ENCODE peak calls at places on chromosomes 7 and 10, in six cellular contexts. S is uterus; O is PC-9; M is CD8-positive, alpha-beta T cell; A is colonic mucosa; E is HCT116. N is an unnamed sample. For H3K9me3, the result is how much of the 10 kb centered on the place peaks cover.

GRCh38 chr10:23047201-23048050 is 48.0 kb upstream of the MSRB2 start:
- DNase-seq in A (no peak), M (no peak), S (no peak), O (peak), E (no peak), N (no peak)

GRCh38 chr10:6322805-6323204 is 120.1 kb downstream of the PFKFB3 start:
- DNase-seq in S (no peak), O (no peak), M (no peak), E (no peak), A (no peak), N (no peak)

GRCh38 chr10:61793760-61794713 is 107.5 kb upstream of the ARID5B start:
- DNase-seq in S (no peak), E (no peak), M (no peak), O (no peak), A (no peak), N (no peak)

GRCh38 chr10:123570051-123570897 is 95.9 kb upstream of the GPR26 start:
- DNase-seq in O (no peak), A (no peak), M (no peak), S (no peak), E (no peak), N (no peak)

GRCh38 chr10:84957427-84957826 is 629.0 kb downstream of the CCSER2 start:
- DNase-seq in M (no peak), O (no peak), A (no peak), S (no peak), E (no peak), N (no peak)

GRCh38 chr10:54203426-54203825 is 597.6 kb downstream of the PCDH15 start:
- DNase-seq in S (no peak), E (no peak), O (no peak), M (no peak), A (no peak), N (no peak)

GRCh38 chr10:126844406-126844805 is 60.8 kb upstream of the DOCK1 start:
- DNase-seq in S (no peak), E (no peak), A (no peak), M (no peak), O (no peak), N (no peak)

GRCh38 chr7:124310934-124311390 is 278.1 kb upstream of the TMEM229A start:
- DNase-seq in A (no peak), E (no peak), M (no peak), S (no peak), O (no peak), N (no peak)

GRCh38 chr7:8435120-8435519 is 1.7 kb downstream of the NXPH1 start:
- DNase-seq in S (no peak), A (no peak), E (no peak), O (no peak), M (no peak), N (no peak)

GRCh38 chr10:33813415-33813814 is 478.9 kb upstream of the NRP1 start:
- DNase-seq in A (no peak), M (no peak), O (no peak), S (no peak), E (no peak), N (no peak)

GRCh38 chr10:72086466-72087391 is 1.6 kb downstream of the SPOCK2 start:
- DNase-seq in S (peak), A (no peak), M (peak), O (no peak), E (no peak), N (peak)

GRCh38 chr10:107687702-107688101 is 523.2 kb upstream of the SORCS1 start:
- DNase-seq in O (no peak), E (no peak), M (no peak), S (no peak), A (no peak), N (no peak)

GRCh38 chr7:111560773-111561658 is 1.3 kb downstream of the IMMP2L start:
- DNase-seq in E (no peak), A (no peak), M (no peak), S (no peak), O (peak), N (no peak)

GRCh38 chr7:95199779-95200558 is 124.4 kb downstream of the PON1 start:
- DNase-seq in E (peak), A (no peak), M (no peak), S (peak), O (peak), N (no peak)

GRCh38 chr10:14782691-14783363 is 8.1 kb upstream of the FAM107B start:
- DNase-seq in E (peak), S (peak), A (peak), O (peak), M (no peak), N (no peak)

GRCh38 chr10:52668024-52668423 is 104.6 kb downstream of the MBL2 start:
- DNase-seq in A (no peak), O (no peak), S (no peak), E (no peak), M (no peak), N (no peak)

GRCh38 chr7:140653319-140654108 is 12.9 kb upstream of the DENND2A start:
- DNase-seq in M (peak), E (peak), A (peak), O (peak), S (peak), N (no peak)

GRCh38 chr7:140654661-140655060 is 14.0 kb upstream of the DENND2A start:
- DNase-seq in O (no peak), S (no peak), E (no peak), A (no peak), M (no peak), N (no peak)

GRCh38 chr7:140656548-140657515 is 15.9 kb upstream of the ADCK2 start:
- DNase-seq in S (peak), A (peak), O (peak), M (no peak), E (no peak), N (peak)

GRCh38 chr7:140654109-140654387 is 13.4 kb upstream of the DENND2A start:
- DNase-seq in E (no peak), M (no peak), O (no peak), S (no peak), A (no peak), N (no peak)

GRCh38 chr7:140655511-140656408 is 15.1 kb upstream of the DENND2A start:
- DNase-seq in M (no peak), S (no peak), E (no peak), A (no peak), O (no peak), N (no peak)
- H3K27ac ChIP-seq in M (no peak), S (peak), E (no peak), A (peak), O (peak), N (no peak)

GRCh38 chr10:131790021-131790420 is 110.8 kb upstream of the PPP2R2D start:
- DNase-seq in A (no peak), E (peak), S (no peak), O (no peak), M (no peak), N (no peak)
- H3K9me3 ChIP-seq in A (under half), E (under half), S (under half), O (under half), M (under half), N (under half)

GRCh38 chr7:68529221-68529620 is 1069.1 kb upstream of the AUTS2 start:
- DNase-seq in M (no peak), O (no peak), S (no peak), E (no peak), A (no peak), N (no peak)
- H3K27ac ChIP-seq in M (no peak), O (no peak), S (no peak), E (no peak), A (no peak), N (no peak)

GRCh38 chr10:116785867-116786266 is 43.5 kb upstream of the HSPA12A start:
- DNase-seq in E (no peak), O (no peak), S (no peak), M (no peak), A (no peak), N (no peak)

GRCh38 chr10:116785282-116785681 is 42.9 kb upstream of the HSPA12A start:
- DNase-seq in M (no peak), S (no peak), A (no peak), E (no peak), O (no peak), N (no peak)

GRCh38 chr10:116787893-116788665 is 45.7 kb upstream of the HSPA12A start:
- DNase-seq in O (peak), M (peak), A (peak), E (peak), S (peak), N (peak)

GRCh38 chr10:116784651-116785050 is 42.3 kb upstream of the HSPA12A start:
- DNase-seq in E (no peak), A (no peak), O (no peak), S (no peak), M (no peak), N (no peak)

DNA sequence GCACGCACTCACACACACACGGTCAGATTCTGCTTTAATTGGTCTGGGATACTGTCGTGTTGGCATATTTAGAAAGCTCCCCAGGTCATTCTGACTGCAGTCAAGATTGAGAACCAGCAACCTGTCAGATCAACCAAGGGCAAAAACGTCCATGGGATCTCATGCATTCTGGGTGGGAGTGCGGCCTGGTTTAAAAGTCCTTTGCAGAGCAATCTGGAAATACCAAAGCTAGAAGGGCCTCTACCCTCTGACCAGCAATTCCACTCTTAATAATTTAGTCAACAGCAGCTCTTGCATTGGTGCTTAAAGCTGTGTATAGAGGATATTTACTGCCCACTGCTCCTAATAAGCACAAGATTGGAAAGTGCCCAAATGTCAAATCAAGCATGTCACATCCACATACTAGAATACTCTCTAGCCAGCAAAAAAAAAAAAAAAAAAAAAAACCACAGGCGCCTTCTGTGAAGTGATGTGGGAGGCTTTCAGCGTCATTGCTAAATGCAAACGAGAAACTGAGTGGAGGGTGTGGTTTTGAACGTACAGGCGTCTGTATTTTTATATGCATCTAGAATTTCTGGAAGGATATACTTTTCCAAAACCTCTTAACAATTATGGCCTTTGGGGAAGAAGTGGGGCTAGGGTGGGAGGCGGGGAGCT is 44.8 kb upstream of the HSPA12A start:
- DNase-seq in E (no peak), O (no peak), S (no peak), M (no peak), A (no peak), N (no peak)
- H3K9me3 ChIP-seq in E (under half), O (under half), S (under half), M (under half), A (under half), N (under half)

GRCh38 chr10:69321037-69321715 is 42.9 kb downstream of the HK1 start:
- DNase-seq in O (no peak), M (no peak), S (no peak), A (no peak), E (no peak), N (no peak)
- H3K27ac ChIP-seq in O (no peak), M (no peak), S (no peak), A (no peak), E (no peak), N (peak)

GRCh38 chr7:26531926-26532325 is 240.3 kb downstream of the SNX10 start:
- DNase-seq in S (no peak), E (no peak), M (no peak), A (no peak), O (no peak), N (no peak)
- H3K9me3 ChIP-seq in S (under half), E (under half), M (under half), A (under half), O (under half), N (under half)

GRCh38 chr7:55534916-55535636 is 37.2 kb downstream of the VOPP1 start:
- DNase-seq in O (no peak), E (no peak), S (no peak), M (no peak), A (no peak), N (no peak)
- H3K27ac ChIP-seq in O (peak), E (no peak), S (no peak), M (no peak), A (peak), N (peak)

N was measured in CD4-positive, alpha-beta T cell.